ENCODE peak calls at places on chromosomes 4 and X, in nine cellular contexts. D is spleen, P is lower lobe of right lung, E is upper lobe of left lung, H is hepatocyte, V is breast epithelium, K is pancreas, A is RWPE1, U is upper lobe of right lung. J is an unnamed sample.

GRCh38 chr4:94354474-94354896 is 11.8 kb upstream of the HPGDS start:
- DNase-seq in E (no peak), H (no peak), V (no peak), D (no peak), U (no peak), K (no peak), A (no peak), P (no peak), J (no peak)

GRCh38 chr4:74944354-74944793 is 11.5 kb downstream of the PARM1 start:
- DNase-seq in P (peak), V (peak), H (peak), E (peak), D (no peak), A (no peak), U (peak), K (peak), J (no peak)

GRCh38 chrX:17529349-17529748 is 154.3 kb downstream of the NHS start:
- DNase-seq in K (no peak), U (no peak), V (no peak), P (no peak), H (no peak), D (no peak), A (no peak), E (no peak), J (no peak)

GRCh38 chr4:74133786-74134499 is 24.0 kb upstream of the MTHFD2L start:
- DNase-seq in D (peak), P (peak), U (peak), V (peak), E (peak), A (peak), H (peak), K (peak), J (peak)

GRCh38 chrX:2595258-2595657 is 94.5 kb upstream of the DHRSX start:
- DNase-seq in H (no peak), E (no peak), A (no peak), D (no peak), V (no peak), U (no peak), P (no peak), K (no peak), J (no peak)

GRCh38 chr4:182238355-182238931 is 4.8 kb upstream of the TENM3 start:
- DNase-seq in H (peak), U (no peak), E (no peak), V (no peak), A (peak), D (no peak), K (no peak), P (no peak), J (peak)

GRCh38 chr4:58940167-58940566 is 1830.0 kb upstream of the IGFBP7 start:
- DNase-seq in P (no peak), K (no peak), H (no peak), V (no peak), A (no peak), E (no peak), U (no peak), D (no peak), J (no peak)

GRCh38 chr4:143406523-143406922 is 69.8 kb downstream of the GAB1 start:
- DNase-seq in K (peak), A (no peak), D (no peak), U (no peak), H (peak), V (peak), E (peak), P (peak), J (no peak)

GRCh38 chr4:183688216-183688615 is 29.1 kb downstream of the TRAPPC11 start:
- DNase-seq in H (no peak), K (no peak), P (no peak), V (no peak), E (no peak), U (no peak), D (no peak), A (no peak), J (no peak)

GRCh38 chrX:15366507-15367352 is 17.5 kb downstream of the VEGFD start:
- DNase-seq in A (no peak), E (no peak), D (no peak), H (no peak), K (no peak), V (no peak), U (no peak), P (no peak), J (no peak)

GRCh38 chr4:132124624-132124974 is 1024.5 kb upstream of the PCDH10 start:
- DNase-seq in V (no peak), U (no peak), H (no peak), D (no peak), K (no peak), E (no peak), P (no peak), A (no peak), J (no peak)

GRCh38 chr4:99848576-99848975 is 31.9 kb downstream of the DAPP1 start:
- DNase-seq in A (no peak), E (no peak), H (no peak), U (no peak), D (no peak), P (no peak), V (no peak), K (no peak), J (no peak)

GRCh38 chrX:49079489-49080428 is at the start of gene WDR45:
- DNase-seq in P (peak), H (peak), V (peak), U (peak), A (peak), E (peak), K (peak), D (peak), J (peak)

GRCh38 chr4:80781436-80781835 is 249.1 kb upstream of the BMP3 start:
- DNase-seq in V (no peak), P (no peak), K (no peak), E (no peak), H (no peak), D (no peak), A (no peak), U (no peak), J (no peak)

GRCh38 chrX:153469811-153470410 is 465 bp downstream of the HAUS7 start:
- DNase-seq in E (peak), D (no peak), V (no peak), K (no peak), P (no peak), A (no peak), H (peak), U (no peak), J (peak)

GRCh38 chr4:126209117-126209516 is 894.4 kb downstream of the FAT4 start:
- DNase-seq in E (no peak), H (no peak), U (no peak), A (no peak), D (no peak), V (no peak), P (no peak), K (no peak), J (no peak)

GRCh38 chr4:74376888-74377483 is 12.0 kb downstream of the EREG start:
- DNase-seq in U (no peak), K (no peak), D (no peak), H (peak), V (no peak), P (no peak), E (no peak), A (peak), J (peak)

GRCh38 chr4:85762204-85762884 is 287.4 kb downstream of the ARHGAP24 start:
- DNase-seq in D (no peak), E (no peak), H (no peak), K (peak), P (no peak), U (no peak), A (no peak), V (no peak), J (peak)

GRCh38 chrX:40524423-40524822 is 56.3 kb upstream of the ATP6AP2 start:
- DNase-seq in E (no peak), K (no peak), D (no peak), P (no peak), V (no peak), U (no peak), A (no peak), H (no peak), J (no peak)

GRCh38 chrX:153657161-153657560 is 10.2 kb downstream of the DUSP9 start:
- DNase-seq in P (no peak), D (no peak), K (no peak), A (no peak), V (no peak), U (no peak), H (no peak), E (no peak), J (no peak)

GRCh38 chr4:143455211-143455610 is 58.3 kb upstream of the SMARCA5 start:
- DNase-seq in U (no peak), H (no peak), D (no peak), P (no peak), E (no peak), K (no peak), V (no peak), A (no peak), J (no peak)

GRCh38 chrX:1389181-1389992 is 2.5 kb downstream of the SLC25A6 start:
- DNase-seq in D (peak), V (no peak), U (peak), E (peak), K (no peak), P (peak), A (no peak), H (no peak), J (peak)

GRCh38 chrX:63434665-63435064 is 83.5 kb upstream of the SPIN4 start:
- DNase-seq in A (peak), P (no peak), E (no peak), U (no peak), V (peak), D (no peak), K (no peak), H (peak), J (no peak)

GRCh38 chr4:71009796-71010588 is 16.5 kb downstream of the DCK start:
- DNase-seq in D (no peak), V (no peak), P (no peak), K (no peak), U (no peak), H (peak), E (no peak), A (peak), J (peak)

GRCh38 chr4:11908712-11909111 is 480.0 kb upstream of the HS3ST1 start:
- DNase-seq in E (no peak), K (no peak), H (no peak), V (no peak), U (no peak), D (no peak), A (no peak), P (no peak), J (no peak)

GRCh38 chr4:5463936-5464650 is 244.3 kb downstream of the EVC2 start:
- DNase-seq in A (no peak), U (peak), H (no peak), P (no peak), K (no peak), V (no peak), D (peak), E (no peak), J (no peak)

GRCh38 chrX:135432881-135433521 is 11.3 kb downstream of the SMIM10L2A start:
- DNase-seq in E (no peak), A (no peak), P (no peak), V (no peak), K (no peak), D (no peak), H (no peak), U (peak), J (no peak)

GRCh38 chr4:138242076-138242829 is at the start of gene SLC7A11:
- DNase-seq in H (peak), E (peak), A (peak), U (no peak), K (peak), V (peak), D (no peak), P (peak), J (peak)

GRCh38 chr4:115310671-115311070 is 197.3 kb upstream of the NDST4 start:
- DNase-seq in U (no peak), D (no peak), H (no peak), E (no peak), P (no peak), A (no peak), K (no peak), V (no peak), J (no peak)

GRCh38 chrX:24647257-24648058 is at the start of gene PCYT1B:
- DNase-seq in H (peak), V (peak), E (peak), U (peak), K (peak), D (peak), P (peak), A (peak), J (peak)

GRCh38 chrX:103376979-103377324 is 614 bp downstream of the BEX3 start:
- DNase-seq in D (no peak), U (no peak), E (no peak), P (no peak), A (no peak), V (no peak), H (peak), K (no peak), J (no peak)

GRCh38 chr4:172323288-172323687 is 510.1 kb downstream of the GALNTL6 start:
- DNase-seq in D (no peak), E (no peak), H (no peak), U (no peak), K (no peak), P (no peak), V (no peak), A (no peak), J (no peak)

GRCh38 chrX:138885886-138886285 is 174.4 kb upstream of the FGF13 start:
- DNase-seq in A (no peak), H (no peak), D (no peak), U (no peak), V (no peak), P (no peak), K (no peak), E (no peak), J (peak)

GRCh38 chrX:130497531-130497930 is 95.7 kb downstream of the RBMX2 start:
- DNase-seq in H (no peak), E (no peak), K (no peak), V (no peak), P (no peak), A (no peak), U (no peak), D (no peak), J (no peak)

GRCh38 chr4:38390962-38391361 is 273.0 kb upstream of the KLF3 start:
- DNase-seq in E (no peak), H (no peak), P (no peak), A (no peak), V (no peak), D (no peak), U (no peak), K (no peak), J (no peak)

GRCh38 chrX:53116101-53116500 is 22.2 kb downstream of the KANTR start:
- DNase-seq in E (no peak), A (no peak), P (no peak), K (no peak), H (no peak), V (no peak), D (no peak), U (no peak), J (no peak)

GRCh38 chr4:1044469-1045192 is 33.2 kb downstream of the FGFRL1 start:
- DNase-seq in U (peak), V (no peak), P (peak), H (no peak), A (no peak), K (peak), E (no peak), D (peak), J (no peak)

GRCh38 chr4:8115916-8116315 is 42.7 kb downstream of the ABLIM2 start:
- DNase-seq in E (no peak), U (no peak), H (no peak), K (no peak), P (no peak), V (no peak), D (peak), A (no peak), J (no peak)

GRCh38 chrX:50770702-50771101 is 43.3 kb downstream of the SHROOM4 start:
- DNase-seq in K (peak), E (peak), U (peak), P (peak), D (no peak), A (no peak), V (no peak), H (peak), J (no peak)

GRCh38 chrX:20988804-20989203 is 385.4 kb upstream of the CNKSR2 start:
- DNase-seq in E (no peak), A (no peak), H (no peak), K (no peak), P (no peak), V (no peak), D (no peak), U (no peak), J (no peak)

GRCh38 chr4:113958766-113959540 is 20.5 kb downstream of the ARSJ start:
- DNase-seq in U (no peak), H (peak), E (no peak), D (no peak), P (no peak), V (no peak), K (no peak), A (peak), J (peak)
- H3K27ac ChIP-seq in U (peak), H (peak), E (peak), D (no peak), P (peak), V (peak), K (peak), A (no peak), J (peak)

DNA sequence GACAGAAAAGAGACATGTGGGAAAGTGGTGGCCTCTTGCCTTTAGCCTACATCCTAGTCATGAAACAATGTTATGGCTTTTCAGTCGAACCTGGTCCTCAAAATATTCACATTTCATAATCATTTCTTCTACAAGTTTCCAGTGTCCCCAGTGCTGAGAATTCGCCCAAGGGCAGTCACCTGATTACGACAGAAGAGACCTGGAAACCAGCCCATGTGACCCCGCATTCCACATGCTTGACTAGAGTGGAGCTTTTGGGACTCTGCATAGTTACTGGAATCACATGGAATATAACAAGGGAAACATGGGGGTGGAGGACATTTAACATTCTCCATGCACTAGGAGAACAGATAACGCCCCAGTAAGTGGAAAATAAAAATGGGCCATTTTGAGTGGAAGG is 100.1 kb downstream of the PPARGC1A start:
- DNase-seq in A (no peak), D (no peak), V (peak), H (peak), U (no peak), E (peak), K (peak), P (peak), J (no peak)
- H3K27ac ChIP-seq in A (no peak), D (no peak), V (no peak), H (no peak), U (peak), E (no peak), K (no peak), P (no peak), J (no peak)

DNA sequence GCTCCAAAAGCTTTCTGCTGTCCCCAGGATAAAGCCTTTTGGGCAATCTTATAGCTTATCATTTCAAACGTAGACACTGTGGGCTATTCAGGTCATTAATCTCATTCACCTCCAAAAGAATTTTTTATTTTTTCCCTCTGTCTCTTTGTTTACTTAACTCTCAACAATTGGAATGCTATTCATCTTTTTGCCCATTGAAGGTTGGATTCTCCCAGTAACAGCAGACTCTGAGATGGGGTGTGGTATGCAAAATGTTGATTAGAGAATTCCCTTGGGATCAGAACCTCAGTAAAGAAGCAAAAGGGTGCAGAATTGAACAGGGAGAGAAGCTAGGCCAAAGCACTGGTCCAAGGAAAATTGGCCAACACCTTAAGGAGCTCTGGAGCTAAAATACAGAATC is 60.4 kb downstream of the CAMK2D start:
- DNase-seq in A (no peak), V (no peak), D (no peak), E (no peak), K (no peak), P (no peak), U (no peak), H (no peak), J (peak)
- H3K27ac ChIP-seq in A (no peak), V (no peak), D (no peak), E (no peak), K (no peak), P (no peak), U (no peak), H (no peak), J (peak)

DNA sequence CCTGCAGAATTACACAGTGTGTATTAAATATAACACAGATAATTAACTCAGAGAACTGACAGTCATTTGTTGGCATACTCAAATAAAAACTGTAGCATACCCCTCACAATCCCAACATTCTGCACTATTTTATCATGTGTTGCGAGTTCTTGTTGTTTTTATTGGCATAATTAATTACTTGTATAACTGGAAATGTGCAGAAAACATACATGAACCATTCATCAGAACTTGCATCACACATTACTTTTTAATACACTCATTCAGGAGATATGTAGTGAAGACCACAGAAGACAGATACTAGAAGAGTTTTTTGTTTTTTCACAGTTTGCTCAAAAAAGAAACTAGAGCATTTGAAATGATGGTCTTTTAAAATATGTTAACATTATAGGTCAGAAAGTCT is 74.6 kb upstream of the NEIL3 start:
- DNase-seq in A (no peak), E (no peak), H (no peak), U (no peak), V (no peak), P (no peak), D (no peak), K (no peak), J (no peak)
- H3K27ac ChIP-seq in A (no peak), E (no peak), H (no peak), U (no peak), V (no peak), P (no peak), D (no peak), K (no peak), J (no peak)

GRCh38 chrX:118536687-118537461 is 41.3 kb downstream of the DOCK11 start:
- DNase-seq in A (no peak), V (no peak), P (no peak), D (no peak), H (no peak), K (no peak), U (no peak), E (no peak), J (no peak)

GRCh38 chrX:118540342-118540741 is 44.7 kb downstream of the DOCK11 start:
- DNase-seq in H (no peak), D (no peak), A (no peak), U (no peak), K (no peak), E (no peak), V (no peak), P (no peak), J (no peak)

GRCh38 chrX:118536204-118536603 is 40.6 kb downstream of the DOCK11 start:
- DNase-seq in H (no peak), P (no peak), E (no peak), K (no peak), A (no peak), D (no peak), U (no peak), V (no peak), J (no peak)

GRCh38 chrX:118545510-118545909 is 49.9 kb downstream of the DOCK11 start:
- DNase-seq in K (no peak), A (no peak), E (no peak), H (no peak), U (no peak), D (no peak), P (no peak), V (no peak), J (no peak)

DNA sequence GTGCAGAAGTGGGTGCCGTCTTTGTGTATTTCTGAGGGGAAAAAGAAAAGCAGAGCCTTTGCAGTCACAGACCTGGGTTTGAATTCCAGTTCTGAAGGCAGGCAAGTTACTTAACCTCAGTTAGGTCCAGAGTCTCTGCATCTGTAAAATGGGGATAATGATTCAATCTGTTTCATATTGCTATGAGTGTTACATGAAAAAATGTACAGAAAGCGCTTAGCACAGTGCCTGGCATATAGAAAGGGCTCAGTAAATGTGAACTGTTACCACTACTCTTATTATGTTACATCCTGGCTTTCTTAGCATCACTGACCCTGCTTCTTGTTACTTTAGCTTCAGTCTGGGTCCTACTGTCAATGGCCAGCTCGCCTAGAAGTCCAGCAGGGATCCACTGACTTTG is 45.9 kb downstream of the DOCK11 start:
- DNase-seq in U (no peak), P (no peak), A (no peak), V (no peak), K (no peak), E (no peak), D (no peak), H (no peak), J (no peak)
- H3K27ac ChIP-seq in U (no peak), P (no peak), A (no peak), V (no peak), K (no peak), E (no peak), D (no peak), H (no peak), J (no peak)

GRCh38 chrX:78140206-78140605 is 756 bp upstream of the TAF9B start:
- DNase-seq in E (no peak), V (no peak), U (no peak), H (no peak), A (no peak), K (no peak), P (no peak), D (no peak), J (no peak)
- H3K27ac ChIP-seq in E (no peak), V (no peak), U (no peak), H (no peak), A (no peak), K (no peak), P (no peak), D (no peak), J (no peak)

J was measured in SJSA1.